ENCODE peak calls at places on chromosomes 7 and 10, in four cellular contexts. H is endothelial cell, Q is sciatic nerve, C is brain microvascular endothelial cell. T is an unnamed sample.

GRCh38 chr10:61894150-61894549 is 7.3 kb upstream of the ARID5B start:
- DNase-seq in H (no peak), Q (no peak), C (no peak), T (no peak)

GRCh38 chr10:69234447-69234846 is 14.3 kb downstream of the HKDC1 start:
- DNase-seq in H (no peak), Q (no peak), C (no peak), T (no peak)

GRCh38 chr10:9545073-9545472 is 1472.6 kb upstream of the CELF2 start:
- DNase-seq in H (no peak), Q (no peak), C (no peak), T (no peak)

GRCh38 chr7:84194484-84195260 is at the start of gene SEMA3A:
- DNase-seq in H (peak; percentile 12), Q (no peak), C (peak; percentile 78), T (peak; percentile 87)

GRCh38 chr7:27712217-27712616 is 27.7 kb upstream of the TAX1BP1 start:
- DNase-seq in H (no peak), Q (no peak), C (no peak), T (no peak)

GRCh38 chr10:30873408-30873807 is 158.3 kb downstream of the ZNF438 start:
- DNase-seq in H (no peak), Q (no peak), C (no peak), T (peak; percentile 29)

GRCh38 chr10:62354941-62355340 is 19.2 kb upstream of the ZNF365 start:
- DNase-seq in H (no peak), Q (no peak), C (no peak), T (no peak)

GRCh38 chr7:141928147-141928894 is 12.1 kb downstream of the OR9A4 start:
- DNase-seq in H (no peak), Q (no peak), C (no peak), T (no peak)

GRCh38 chr7:130273081-130273699 is 6.5 kb downstream of the CPA2 start:
- DNase-seq in H (peak; percentile 67), Q (no peak), C (no peak), T (peak; percentile 96)

GRCh38 chr7:38147005-38147404 is 31.0 kb upstream of the STARD3NL start:
- DNase-seq in H (no peak), Q (no peak), C (no peak), T (no peak)

GRCh38 chr7:80210400-80210799 is 75.8 kb downstream of the GNAI1 start:
- DNase-seq in H (no peak), Q (no peak), C (no peak), T (peak; percentile 63)

GRCh38 chr10:72687035-72687434 is 4.9 kb upstream of the MCU start:
- DNase-seq in H (no peak), Q (no peak), C (no peak), T (no peak)

GRCh38 chr7:105885386-105886111 is 9.2 kb upstream of the ATXN7L1 start:
- DNase-seq in H (peak; percentile 13), Q (no peak), C (no peak), T (peak; percentile 55)

GRCh38 chr7:151141281-151141854 is 26.1 kb downstream of the GBX1 start:
- DNase-seq in H (no peak), Q (peak; percentile 51), C (no peak), T (no peak)

GRCh38 chr7:150307129-150307528 is 16.0 kb upstream of the LRRC61 start:
- DNase-seq in H (no peak), Q (no peak), C (no peak), T (no peak)

GRCh38 chr10:67612577-67613537 is 83.1 kb downstream of the CTNNA3 start:
- DNase-seq in H (no peak), Q (no peak), C (peak; percentile 72), T (peak; percentile 6)

GRCh38 chr10:1187151-1187854 is 131.1 kb downstream of the WDR37 start:
- DNase-seq in H (no peak), Q (peak; percentile 56), C (no peak), T (no peak)

GRCh38 chr7:150978136-150978789 is at the start of gene KCNH2:
- DNase-seq in H (no peak), Q (no peak), C (no peak), T (peak; percentile 90)

GRCh38 chr7:132403465-132404110 is 172.7 kb downstream of the PLXNA4 start:
- DNase-seq in H (no peak), Q (no peak), C (no peak), T (no peak)

GRCh38 chr10:58177362-58177947 is 90.2 kb downstream of the IPMK start:
- DNase-seq in H (no peak), Q (no peak), C (no peak), T (no peak)

GRCh38 chr7:66189695-66190503 is 15.2 kb upstream of the TPST1 start:
- DNase-seq in H (no peak), Q (no peak), C (no peak), T (no peak)

GRCh38 chr7:130917669-130918128 is 183.7 kb upstream of the KLF14 start:
- DNase-seq in H (no peak), Q (no peak), C (no peak), T (no peak)